ENCODE peak calls at places on chromosomes 7 and 10, in ten cellular contexts. I, G, D, E, J, P, K, A, F and W are unnamed samples.

GRCh38 chr10:86520871-86521619 is 547 bp downstream of the WAPL start:
- DNase-seq in I (peak), G (no peak), D (peak), E (peak), J (peak), P (peak), K (peak), A (peak), F (peak), W (peak)

GRCh38 chr10:98402931-98403717 is 11.9 kb downstream of the PYROXD2 start:
- DNase-seq in I (no peak), G (no peak), D (no peak), E (no peak), J (no peak), P (no peak), K (no peak), A (no peak), F (no peak), W (no peak)

GRCh38 chr10:22849077-22849810 is 78.6 kb upstream of the ARMC3 start:
- DNase-seq in I (no peak), G (no peak), D (no peak), E (peak), J (peak), P (no peak), K (no peak), A (peak), F (peak), W (peak)

GRCh38 chr10:127195041-127195506 is 1.3 kb downstream of the INSYN2A start:
- DNase-seq in I (no peak), G (no peak), D (no peak), E (peak), J (peak), P (no peak), K (peak), A (no peak), F (no peak), W (no peak)

GRCh38 chr7:116399808-116400207 is 99.7 kb upstream of the CAV2 start:
- DNase-seq in I (no peak), G (peak), D (no peak), E (peak), J (peak), P (no peak), K (peak), A (no peak), F (no peak), W (no peak)

GRCh38 chr10:4527281-4527960 is 298.6 kb upstream of the AKR1E2 start:
- DNase-seq in I (no peak), G (peak), D (no peak), E (peak), J (peak), P (no peak), K (no peak), A (no peak), F (no peak), W (no peak)

GRCh38 chr10:93454146-93454545 is 28.0 kb downstream of the MYOF start:
- DNase-seq in I (no peak), G (no peak), D (no peak), E (no peak), J (no peak), P (no peak), K (no peak), A (no peak), F (no peak), W (no peak)

GRCh38 chr7:156380261-156380660 is 260.3 kb upstream of the RNF32 start:
- DNase-seq in I (no peak), G (no peak), D (no peak), E (no peak), J (no peak), P (no peak), K (no peak), A (peak), F (no peak), W (no peak)

GRCh38 chr10:72385724-72386123 is 31.0 kb upstream of the DNAJB12 start:
- DNase-seq in I (no peak), G (no peak), D (no peak), E (no peak), J (no peak), P (no peak), K (no peak), A (no peak), F (no peak), W (no peak)

GRCh38 chr7:94169682-94170081 is 165.5 kb upstream of the BET1 start:
- DNase-seq in I (no peak), G (no peak), D (no peak), E (no peak), J (no peak), P (no peak), K (no peak), A (no peak), F (no peak), W (no peak)

GRCh38 chr7:81297317-81297716 is 378.5 kb upstream of the SEMA3C start:
- DNase-seq in I (no peak), G (no peak), D (no peak), E (no peak), J (no peak), P (no peak), K (no peak), A (no peak), F (no peak), W (no peak)

GRCh38 chr10:55476129-55476528 is 675.1 kb upstream of the PCDH15 start:
- DNase-seq in I (no peak), G (no peak), D (no peak), E (peak), J (no peak), P (no peak), K (no peak), A (no peak), F (no peak), W (no peak)

GRCh38 chr10:62560207-62560819 is 186.1 kb downstream of the ZNF365 start:
- DNase-seq in I (no peak), G (no peak), D (no peak), E (peak), J (peak), P (no peak), K (no peak), A (no peak), F (no peak), W (no peak)

GRCh38 chr10:73058057-73058591 is 38.5 kb downstream of the P4HA1 start:
- DNase-seq in I (no peak), G (no peak), D (no peak), E (no peak), J (no peak), P (no peak), K (no peak), A (no peak), F (no peak), W (no peak)

GRCh38 chr10:30999084-30999712 is 32.5 kb downstream of the ZNF438 start:
- DNase-seq in I (no peak), G (no peak), D (no peak), E (no peak), J (peak), P (no peak), K (no peak), A (no peak), F (no peak), W (peak)

GRCh38 chr10:88149906-88150305 is 286.5 kb downstream of the PTEN start:
- DNase-seq in I (no peak), G (no peak), D (no peak), E (peak), J (peak), P (no peak), K (no peak), A (no peak), F (no peak), W (no peak)

GRCh38 chr7:27897001-27897400 is 157.0 kb downstream of the TAX1BP1 start:
- DNase-seq in I (no peak), G (no peak), D (no peak), E (peak), J (no peak), P (no peak), K (no peak), A (peak), F (no peak), W (no peak)

GRCh38 chr7:152959610-152960009 is 200.1 kb downstream of the ACTR3B start:
- DNase-seq in I (no peak), G (no peak), D (no peak), E (no peak), J (no peak), P (no peak), K (no peak), A (no peak), F (no peak), W (no peak)

GRCh38 chr10:75375828-75376227 is 25.7 kb downstream of the ZNF503 start:
- DNase-seq in I (no peak), G (no peak), D (peak), E (no peak), J (no peak), P (no peak), K (no peak), A (no peak), F (no peak), W (no peak)

GRCh38 chr7:20577362-20578069 is 38.0 kb upstream of the ABCB5 start:
- DNase-seq in I (no peak), G (no peak), D (no peak), E (peak), J (no peak), P (no peak), K (no peak), A (no peak), F (no peak), W (no peak)

GRCh38 chr7:18302077-18302476 is 193.5 kb upstream of the HDAC9 start:
- DNase-seq in I (no peak), G (no peak), D (no peak), E (no peak), J (no peak), P (no peak), K (no peak), A (no peak), F (no peak), W (no peak)

GRCh38 chr7:5423272-5423843 is at the start of gene TNRC18:
- DNase-seq in I (no peak), G (no peak), D (peak), E (no peak), J (no peak), P (no peak), K (no peak), A (peak), F (no peak), W (peak)

GRCh38 chr7:105878746-105879605 is 2.6 kb upstream of the ATXN7L1 start:
- DNase-seq in I (no peak), G (no peak), D (no peak), E (no peak), J (no peak), P (no peak), K (no peak), A (no peak), F (no peak), W (no peak)

GRCh38 chr10:70445718-70446485 is 4.4 kb upstream of the NODAL start:
- DNase-seq in I (no peak), G (no peak), D (no peak), E (peak), J (no peak), P (no peak), K (no peak), A (no peak), F (no peak), W (no peak)

GRCh38 chr10:51386248-51386885 is 312.1 kb downstream of the PRKG1 start:
- DNase-seq in I (no peak), G (no peak), D (no peak), E (peak), J (peak), P (no peak), K (no peak), A (no peak), F (no peak), W (no peak)

DNA sequence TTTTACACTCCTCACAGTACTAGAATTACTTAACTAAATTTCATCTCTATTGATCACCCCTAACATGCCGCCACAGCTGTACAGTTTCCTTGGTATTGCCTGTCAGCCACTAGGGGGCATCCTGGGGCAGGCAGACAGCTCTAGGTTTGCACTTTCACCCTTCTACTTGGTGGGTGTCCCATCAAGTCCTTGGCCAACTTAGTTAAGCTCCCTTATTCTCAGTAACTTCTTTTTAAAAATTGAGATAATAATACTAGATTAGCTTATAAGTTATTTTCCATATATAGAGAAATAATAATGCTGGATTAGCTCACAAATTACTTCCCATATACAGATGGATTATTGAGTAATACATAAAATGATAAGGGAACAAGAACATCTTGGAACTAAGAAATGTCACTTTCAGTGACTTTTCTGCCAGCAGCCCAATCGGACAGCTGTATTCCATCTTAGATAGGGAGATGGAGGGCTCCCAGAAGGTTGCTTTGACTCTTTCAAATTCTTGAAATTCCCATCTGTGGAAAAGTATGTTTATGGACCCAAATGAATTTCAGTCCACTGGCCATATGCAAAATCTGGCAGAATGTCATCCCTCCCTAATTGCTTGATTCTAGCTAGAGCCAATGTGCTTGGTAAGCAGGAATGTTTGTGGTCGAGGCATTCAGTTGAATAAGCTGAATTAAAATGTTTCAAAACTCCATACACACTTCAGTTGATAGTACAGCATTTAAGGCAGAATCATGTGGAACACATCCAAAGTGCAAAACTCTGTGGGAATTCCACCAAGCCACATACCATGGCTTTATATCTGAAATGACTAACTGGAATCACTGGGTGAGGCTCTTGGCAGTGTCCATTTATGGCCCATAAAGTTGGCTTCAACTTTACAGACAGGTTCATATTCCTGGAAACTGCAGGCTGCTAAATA is 309.7 kb downstream of the CSTF2T start:
- DNase-seq in I (no peak), G (peak), D (peak), E (peak), J (peak), P (peak), K (peak), A (peak), F (no peak), W (no peak)
- TF ChIP-seq CTCF in I (peak), G (peak), D (peak), E (peak), J (peak), P (peak), K (peak), A (peak), F (peak), W (no peak)

GRCh38 chr7:98396768-98397167 is 4.1 kb downstream of the BAIAP2L1 start:
- DNase-seq in I (no peak), G (no peak), D (no peak), E (no peak), J (no peak), P (no peak), K (no peak), A (no peak), F (no peak), W (no peak)

GRCh38 chr7:98399462-98399861 is 1.4 kb downstream of the BAIAP2L1 start:
- DNase-seq in I (no peak), G (no peak), D (no peak), E (peak), J (peak), P (no peak), K (no peak), A (no peak), F (no peak), W (no peak)

GRCh38 chr7:98399903-98400537 is 870 bp downstream of the BAIAP2L1 start:
- DNase-seq in I (no peak), G (no peak), D (no peak), E (peak), J (peak), P (peak), K (no peak), A (no peak), F (no peak), W (no peak)

GRCh38 chr7:98398567-98399372 is 2.1 kb downstream of the BAIAP2L1 start:
- DNase-seq in I (no peak), G (no peak), D (no peak), E (no peak), J (no peak), P (no peak), K (no peak), A (no peak), F (no peak), W (no peak)

DNA sequence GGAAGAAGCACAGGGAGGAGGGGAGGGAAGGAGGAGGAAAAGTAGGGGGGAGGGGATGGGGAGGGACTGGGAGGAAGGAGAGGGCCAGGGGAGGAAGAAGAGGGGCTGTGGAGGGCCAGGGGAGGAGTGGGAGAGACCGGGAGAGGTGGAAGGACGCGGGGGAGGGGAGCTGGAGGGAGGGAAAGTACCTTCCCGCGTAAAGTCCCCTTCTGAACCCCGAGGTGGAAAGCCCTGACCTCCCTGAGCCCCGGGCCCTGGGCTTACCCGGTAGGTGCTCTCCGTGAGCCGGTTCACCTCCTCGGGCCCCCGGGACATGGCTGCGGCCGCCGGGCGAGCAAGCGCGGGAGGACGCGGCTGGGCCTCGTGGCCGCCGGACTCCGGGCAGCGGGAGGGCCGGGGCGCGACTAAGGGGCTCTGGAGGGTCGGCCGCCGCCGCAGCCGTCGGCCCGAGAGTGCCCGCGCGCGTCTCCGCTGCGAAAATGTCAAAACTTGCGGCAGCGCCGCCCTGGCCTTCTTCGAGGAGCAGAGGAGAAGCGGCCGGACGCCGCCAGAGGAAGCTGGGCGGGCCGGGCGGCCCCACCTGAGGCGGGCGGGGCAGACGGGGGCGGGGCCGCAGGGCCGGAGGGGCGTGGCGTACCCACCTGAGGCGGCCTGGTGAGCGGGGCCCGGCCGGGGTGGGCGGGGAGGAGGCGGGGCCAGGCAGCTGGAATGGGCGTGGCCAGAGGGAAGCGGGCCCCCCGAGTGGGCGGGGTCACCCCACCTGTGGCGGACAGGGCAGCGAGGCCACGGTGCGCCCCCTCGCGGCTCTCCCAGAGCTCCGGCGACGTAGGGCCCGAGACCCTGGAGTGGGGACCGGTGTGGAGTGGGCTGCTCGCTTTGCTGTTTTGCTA is at the start of gene BAIAP2L1:
- DNase-seq in I (peak), G (no peak), D (peak), E (peak), J (peak), P (peak), K (peak), A (peak), F (no peak), W (peak)
- TF ChIP-seq CTCF in I (peak), G (peak), D (peak), E (peak), J (peak), P (peak), K (peak), A (peak), F (no peak), W (no peak)

GRCh38 chr10:118615888-118616287 is 20.4 kb upstream of the PRLHR start:
- DNase-seq in I (no peak), G (no peak), D (no peak), E (no peak), J (no peak), P (peak), K (peak), A (no peak), F (no peak), W (no peak)
- TF ChIP-seq CTCF in I (no peak), G (peak), D (peak), E (no peak), J (peak), P (peak), K (no peak), A (no peak), F (no peak), W (no peak)

GRCh38 chr7:157729566-157729965 is 392.8 kb downstream of the DNAJB6 start:
- DNase-seq in I (no peak), G (no peak), D (no peak), E (no peak), J (no peak), P (no peak), K (no peak), A (no peak), F (no peak), W (no peak)
- TF ChIP-seq CTCF in I (no peak), G (no peak), D (no peak), E (no peak), J (no peak), P (peak), K (no peak), A (no peak), F (no peak), W (no peak)

GRCh38 chr7:132935608-132936007 is 146.3 kb downstream of the CHCHD3 start:
- DNase-seq in I (no peak), G (no peak), D (no peak), E (no peak), J (no peak), P (no peak), K (no peak), A (no peak), F (no peak), W (no peak)

GRCh38 chr7:132933076-132933466 is 148.8 kb downstream of the CHCHD3 start:
- DNase-seq in I (no peak), G (no peak), D (no peak), E (peak), J (peak), P (no peak), K (peak), A (no peak), F (no peak), W (no peak)

GRCh38 chr7:132932321-132933075 is 149.4 kb downstream of the CHCHD3 start:
- DNase-seq in I (no peak), G (no peak), D (no peak), E (peak), J (no peak), P (no peak), K (no peak), A (no peak), F (no peak), W (no peak)

GRCh38 chr7:132934017-132934416 is 147.9 kb downstream of the CHCHD3 start:
- DNase-seq in I (no peak), G (no peak), D (no peak), E (no peak), J (no peak), P (no peak), K (no peak), A (no peak), F (no peak), W (no peak)

DNA sequence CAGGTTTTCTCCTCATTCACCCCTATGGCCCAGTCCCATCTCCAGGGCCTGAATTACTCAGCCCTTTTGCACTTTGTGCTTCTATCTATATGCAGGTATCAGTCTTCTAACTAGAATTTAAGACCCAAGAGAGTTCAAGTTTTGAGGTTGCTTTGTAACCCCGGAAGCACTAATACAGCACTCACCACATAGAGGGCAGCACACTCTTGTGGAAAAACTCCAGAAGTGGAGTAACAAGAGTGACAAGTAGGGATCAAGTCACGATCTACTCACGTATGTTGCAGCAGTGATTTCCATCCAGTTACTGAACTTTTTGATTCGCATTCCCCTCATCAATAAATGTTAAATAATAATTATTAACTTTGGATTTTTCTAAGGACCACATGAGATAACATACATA is 151.0 kb downstream of the CHCHD3 start:
- DNase-seq in I (no peak), G (no peak), D (peak), E (no peak), J (peak), P (no peak), K (no peak), A (no peak), F (no peak), W (no peak)
- TF ChIP-seq CTCF in I (no peak), G (peak), D (peak), E (peak), J (peak), P (peak), K (no peak), A (no peak), F (no peak), W (no peak)

GRCh38 chr10:84524435-84524834 is 196.0 kb downstream of the CCSER2 start:
- DNase-seq in I (no peak), G (no peak), D (no peak), E (no peak), J (no peak), P (no peak), K (no peak), A (no peak), F (no peak), W (no peak)

GRCh38 chr10:84523509-84523908 is 195.1 kb downstream of the CCSER2 start:
- DNase-seq in I (no peak), G (no peak), D (no peak), E (peak), J (no peak), P (no peak), K (no peak), A (peak), F (no peak), W (no peak)

GRCh38 chr10:84521015-84521414 is 192.6 kb downstream of the CCSER2 start:
- DNase-seq in I (no peak), G (no peak), D (no peak), E (no peak), J (no peak), P (no peak), K (no peak), A (no peak), F (no peak), W (no peak)

GRCh38 chr10:84521468-84521867 is 193.1 kb downstream of the CCSER2 start:
- DNase-seq in I (no peak), G (no peak), D (no peak), E (no peak), J (no peak), P (no peak), K (no peak), A (no peak), F (no peak), W (no peak)

GRCh38 chr10:84522612-84523462 is 194.4 kb downstream of the CCSER2 start:
- DNase-seq in I (no peak), G (no peak), D (no peak), E (peak), J (no peak), P (no peak), K (no peak), A (no peak), F (no peak), W (no peak)
- TF ChIP-seq CTCF in I (no peak), G (no peak), D (no peak), E (no peak), J (no peak), P (no peak), K (no peak), A (no peak), F (no peak), W (no peak)